ENCODE peak calls at places on chromosomes 12 and 14, in five cellular contexts. R, E, Z, S and P are unnamed samples.

GRCh38 chr12:93682846-93683261 is 5.7 kb downstream of the CRADD start:
- DNase-seq in E (no peak), R (no peak), Z (peak), S (no peak), P (no peak)

GRCh38 chr14:20757963-20758362 is 10.2 kb upstream of the EDDM3B start:
- DNase-seq in R (peak), Z (no peak), E (no peak), S (no peak), P (no peak)

GRCh38 chr12:50162225-50162624 is 4.9 kb downstream of the CERS5 start:
- DNase-seq in E (no peak), S (no peak), Z (no peak), R (no peak), P (no peak)

GRCh38 chr14:97634786-97635185 is 837.6 kb downstream of the VRK1 start:
- DNase-seq in Z (no peak), E (peak), S (no peak), R (no peak), P (no peak)

GRCh38 chr12:110546339-110546738 is 36.8 kb downstream of the PPTC7 start:
- DNase-seq in R (no peak), Z (no peak), S (peak), E (peak), P (no peak)

GRCh38 chr12:96081596-96081995 is 46.2 kb upstream of the LTA4H start:
- DNase-seq in E (no peak), S (no peak), R (no peak), Z (no peak), P (no peak)

GRCh38 chr14:50822501-50823042 is 8.4 kb downstream of the NIN start:
- DNase-seq in S (no peak), R (no peak), Z (no peak), E (no peak), P (no peak)

GRCh38 chr12:3487027-3487426 is 4.0 kb upstream of the PRMT8 start:
- DNase-seq in R (no peak), S (no peak), E (no peak), Z (no peak), P (no peak)

GRCh38 chr12:42887657-42888056 is 298.1 kb upstream of the PRICKLE1 start:
- DNase-seq in Z (no peak), E (no peak), S (no peak), R (no peak), P (no peak)

GRCh38 chr14:96081767-96082400 is 42.7 kb downstream of the C14orf132 start:
- DNase-seq in S (no peak), Z (no peak), E (no peak), R (no peak), P (no peak)

GRCh38 chr12:28237423-28237822 is 47.2 kb downstream of the CCDC91 start:
- DNase-seq in E (no peak), R (no peak), S (no peak), Z (no peak), P (no peak)

GRCh38 chr12:113241191-113242017 is 20.1 kb downstream of the TPCN1 start:
- DNase-seq in S (peak), R (peak), Z (no peak), E (peak), P (no peak)

GRCh38 chr14:34439090-34439489 is 22.9 kb downstream of the SPTSSA start:
- DNase-seq in R (no peak), S (no peak), E (no peak), Z (no peak), P (no peak)

GRCh38 chr12:125340791-125341190 is 275.6 kb downstream of the AACS start:
- DNase-seq in E (peak), Z (peak), S (peak), R (peak), P (no peak)

GRCh38 chr12:94714378-94714777 is 64.0 kb upstream of the TMCC3 start:
- DNase-seq in R (peak), S (no peak), E (no peak), Z (no peak), P (no peak)

GRCh38 chr14:106390947-106391346 is 864.6 kb downstream of the TMEM121 start:
- DNase-seq in R (no peak), Z (no peak), S (no peak), E (no peak), P (no peak)

GRCh38 chr12:11741434-11742092 is 92.1 kb downstream of the ETV6 start:
- DNase-seq in S (no peak), Z (no peak), E (no peak), R (no peak), P (no peak)

GRCh38 chr12:49825360-49825970 is 2.7 kb downstream of the NCKAP5L start:
- DNase-seq in R (peak), S (no peak), E (no peak), Z (peak), P (no peak)

GRCh38 chr14:99505089-99505488 is 23.9 kb downstream of the CCNK start:
- DNase-seq in Z (no peak), E (no peak), S (no peak), R (no peak), P (no peak)

GRCh38 chr12:9132008-9132535 is 16.4 kb upstream of the A2M start:
- DNase-seq in Z (no peak), R (no peak), S (no peak), E (no peak), P (no peak)

GRCh38 chr12:69475237-69475984 is 5.2 kb downstream of the FRS2 start:
- DNase-seq in E (no peak), S (peak), Z (peak), R (no peak), P (no peak)

GRCh38 chr14:53828820-53829219 is 127.8 kb downstream of the BMP4 start:
- DNase-seq in R (no peak), E (no peak), Z (no peak), S (no peak), P (no peak)

GRCh38 chr14:83816755-83817154 is 1713.2 kb upstream of the FLRT2 start:
- DNase-seq in R (no peak), S (peak), Z (no peak), E (no peak), P (no peak)